ENCODE peak calls at places on chromosomes 16 and 17, in eight cellular contexts. W is GM23338, I is SK-N-SH, S is HCT116, J is neural progenitor cell, P is GM23248, E is OCI-LY7, Q is PC-3. U is an unnamed sample.

GRCh38 chr16:81899601-81900000 is 111.7 kb downstream of the SDR42E1 start:
- DNase-seq in I (no peak), Q (no peak), P (no peak), J (no peak), W (no peak), E (no peak), S (no peak), U (no peak)

GRCh38 chr16:31186176-31186575 is 6.2 kb downstream of the FUS start:
- DNase-seq in Q (no peak), I (no peak), J (no peak), W (no peak), E (no peak), P (no peak), S (no peak), U (no peak)

GRCh38 chr17:45852535-45853297 is 8.0 kb downstream of the SPPL2C start:
- DNase-seq in I (peak; percentile 84), J (peak; percentile 81), Q (peak; percentile 82), E (peak; percentile 63), W (peak; percentile 86), P (peak; percentile 70), S (peak; percentile 60), U (peak; percentile 75)

GRCh38 chr16:24700549-24701392 is 28.7 kb upstream of the TNRC6A start:
- DNase-seq in S (peak; percentile 89), E (no peak), J (no peak), Q (peak; percentile 97), W (peak; percentile 64), P (peak; percentile 99), I (peak; percentile 28), U (peak; percentile 65)

GRCh38 chr17:56441331-56441730 is 152.2 kb upstream of the NOG start:
- DNase-seq in P (peak; percentile 62), E (no peak), I (no peak), J (no peak), Q (peak; percentile 16), W (no peak), S (no peak), U (no peak)

GRCh38 chr16:86571197-86571915 is 4.7 kb downstream of the FOXC2 start:
- DNase-seq in E (no peak), P (no peak), Q (no peak), W (no peak), J (no peak), I (no peak), S (no peak), U (no peak)

GRCh38 chr17:7307686-7308624 is 527 bp downstream of the EIF5A start:
- DNase-seq in I (peak; percentile 68), S (no peak), P (peak; percentile 79), W (peak; percentile 64), E (peak; percentile 69), J (peak; percentile 55), Q (peak; percentile 35), U (peak; percentile 82)

GRCh38 chr17:58337600-58338453 is 9.2 kb upstream of the TSPOAP1 start:
- DNase-seq in J (peak; percentile 75), Q (no peak), I (no peak), P (peak; percentile 87), E (peak; percentile 96), S (no peak), W (peak; percentile 92), U (peak; percentile 43)

GRCh38 chr17:74759941-74760340 is 11.5 kb downstream of the NHERF1 start:
- DNase-seq in Q (peak; percentile 52), I (peak; percentile 56), W (peak; percentile 54), E (no peak), J (peak; percentile 69), S (no peak), P (no peak), U (peak; percentile 78)

GRCh38 chr17:17103160-17103559 is 60.9 kb downstream of the MPRIP start:
- DNase-seq in W (no peak), Q (no peak), I (no peak), P (no peak), S (no peak), J (no peak), E (no peak), U (no peak)

GRCh38 chr16:8798535-8799157 is 1.0 kb downstream of the PMM2 start:
- DNase-seq in S (no peak), E (no peak), P (peak; percentile 45), W (no peak), J (no peak), Q (peak; percentile 5), I (no peak), U (no peak)

GRCh38 chr17:52710363-52710901 is 551.9 kb upstream of the CA10 start:
- DNase-seq in P (no peak), W (peak; percentile 4), S (no peak), E (no peak), Q (no peak), J (no peak), I (no peak), U (no peak)

GRCh38 chr17:28807925-28808641 is 34.5 kb downstream of the FAM222B start:
- DNase-seq in E (no peak), Q (peak; percentile 74), I (no peak), S (peak; percentile 69), J (no peak), W (no peak), P (peak; percentile 91), U (peak; percentile 38)

GRCh38 chr16:3190949-3191353 is 2.9 kb downstream of the OR1F1 start:
- DNase-seq in I (no peak), E (no peak), J (peak; percentile 32), W (no peak), S (no peak), P (no peak), Q (no peak), U (no peak)

GRCh38 chr17:70021726-70022125 is 53.3 kb upstream of the KCNJ16 start:
- DNase-seq in I (no peak), Q (no peak), P (peak; percentile 45), S (no peak), W (peak; percentile 20), E (no peak), J (no peak), U (no peak)

GRCh38 chr16:86252596-86252995 is 257.7 kb upstream of the FOXF1 start:
- DNase-seq in Q (no peak), P (peak; percentile 49), E (peak; percentile 3), I (peak; percentile 31), S (peak; percentile 42), W (peak; percentile 89), J (peak; percentile 79), U (peak; percentile 20)

GRCh38 chr16:85520853-85521736 is 92.0 kb upstream of the GSE1 start:
- DNase-seq in Q (peak; percentile 86), J (no peak), I (no peak), E (no peak), P (no peak), W (no peak), S (peak; percentile 56), U (peak; percentile 71)

GRCh38 chr17:75684924-75685323 is 17.8 kb downstream of the SAP30BP start:
- DNase-seq in P (peak; percentile 83), I (no peak), S (no peak), J (no peak), W (no peak), Q (peak; percentile 84), E (no peak), U (peak; percentile 49)

GRCh38 chr17:56948491-56948890 is 12.4 kb downstream of the COIL start:
- DNase-seq in I (no peak), S (no peak), W (no peak), E (no peak), J (no peak), P (peak; percentile 34), Q (no peak), U (no peak)

GRCh38 chr16:73864868-73865267 is 431.7 kb upstream of the PSMD7 start:
- DNase-seq in J (no peak), E (no peak), W (no peak), P (no peak), S (no peak), I (no peak), Q (no peak), U (no peak)

GRCh38 chr16:74577882-74578366 is 29.0 kb downstream of the GLG1 start:
- DNase-seq in J (no peak), P (peak; percentile 83), E (no peak), W (no peak), Q (peak; percentile 75), I (no peak), S (peak; percentile 94), U (no peak)

GRCh38 chr17:31248986-31249385 is 48.1 kb downstream of the OMG start:
- DNase-seq in S (no peak), Q (peak; percentile 70), E (no peak), I (no peak), W (no peak), J (no peak), P (peak; percentile 83), U (no peak)

GRCh38 chr17:36665417-36665816 is 64.0 kb downstream of the MRM1 start:
- DNase-seq in I (no peak), J (no peak), E (no peak), S (no peak), Q (peak; percentile 9), P (no peak), W (no peak), U (peak; percentile 25)

GRCh38 chr16:72236866-72237265 is 64.9 kb upstream of the PMFBP1 start:
- DNase-seq in S (no peak), J (no peak), E (no peak), I (no peak), W (no peak), Q (no peak), P (no peak), U (no peak)
- H3K4me2 ChIP-seq in S (no peak overlapping the region), J (no peak overlapping the region), E (no peak overlapping the region), I (no peak overlapping the region), W (no peak overlapping the region), Q (no peak overlapping the region), P (no peak overlapping the region), U (no peak overlapping the region)

GRCh38 chr16:13176711-13177110 is 275.3 kb downstream of the SHISA9 start:
- DNase-seq in E (no peak), P (no peak), J (no peak), W (no peak), I (no peak), S (no peak), Q (no peak), U (no peak)
- TF ChIP-seq EZH2phosphoT487 in E (no peak), P (no peak), J (no peak), W (no peak), I (no peak), S (no peak), Q (no peak), U (no peak)

DNA sequence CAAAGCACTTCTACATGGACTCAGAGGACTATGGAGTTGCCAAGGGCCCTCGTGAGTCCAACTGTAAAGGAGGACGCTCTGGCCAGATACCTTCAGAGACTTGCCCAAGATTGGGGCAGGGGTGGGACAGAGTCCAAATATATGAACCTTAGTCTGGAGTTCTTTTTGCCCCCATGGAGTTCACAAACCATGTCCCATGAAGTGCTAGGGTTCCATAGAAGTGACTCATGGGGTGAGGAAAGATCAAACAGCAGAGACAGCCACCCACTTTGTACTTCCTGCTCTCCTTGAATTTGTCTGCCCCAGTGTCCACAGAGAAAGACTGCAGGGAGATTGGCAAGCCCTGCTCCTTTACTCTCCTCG is 29.0 kb downstream of the SRL start:
- DNase-seq in Q (no peak), W (no peak), P (peak; percentile 66), E (no peak), J (no peak), I (no peak), S (peak; percentile 13), U (peak; percentile 40)
- H3K4me1 ChIP-seq in Q (peaks cover 10% of the 10 kb centered on the region), W (peaks cover 10% of the 10 kb centered on the region), P (peaks cover 27% of the 10 kb centered on the region), E (no peaks in the 10 kb centered on the region), J (peaks cover 8% of the 10 kb centered on the region), I (peaks cover 4% of the 10 kb centered on the region), S (peaks cover 34% of the 10 kb centered on the region), U (peaks cover 35% of the 10 kb centered on the region)

DNA sequence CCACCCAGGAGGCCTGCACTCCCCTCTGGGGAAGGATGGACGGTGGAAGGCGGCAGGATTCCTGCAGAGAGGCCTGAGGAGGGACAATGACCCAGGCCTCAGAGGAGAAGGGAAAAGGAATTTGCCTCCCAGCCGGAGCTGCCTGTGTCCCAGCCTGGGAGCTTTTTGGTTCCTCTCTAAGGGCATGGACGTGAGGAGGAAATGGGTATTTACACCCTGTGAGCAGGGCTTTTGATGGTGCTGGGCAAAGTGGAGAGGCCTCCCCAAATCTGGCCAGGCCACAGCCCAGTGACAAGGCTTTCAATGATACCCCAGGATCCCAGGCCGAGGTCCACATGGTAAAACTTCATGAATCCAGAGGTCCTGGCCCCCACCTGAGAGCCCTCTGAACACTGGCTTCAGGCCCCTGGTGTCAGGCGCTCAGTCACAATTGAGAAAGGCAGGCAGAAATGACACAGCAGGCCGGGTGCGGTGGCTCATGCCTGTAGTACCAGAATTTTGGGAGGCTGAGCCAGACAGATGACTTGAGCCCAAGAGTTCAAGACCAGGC is 56.0 kb upstream of the DOC2B start:
- DNase-seq in E (no peak), P (no peak), Q (no peak), W (peak; percentile 57), S (no peak), I (no peak), J (peak; percentile 52), U (no peak)
- H3K4me2 ChIP-seq in E (no peak overlapping the region), P (no peak overlapping the region), Q (no peak overlapping the region), W (no peak overlapping the region), S (no peak overlapping the region), I (no peak overlapping the region), J (peak overlapping the region; percentile 31), U (no peak overlapping the region)